ENCODE peak calls at places on chromosomes 11 and 22, in eight cellular contexts. G is brain microvascular endothelial cell; E is C1 segment of cervical spinal cord; W is H54; I is fibroblast of gingiva; S is stimulated activated CD8-positive, alpha-beta memory T cell treated with anti-CD3 and anti-CD28 coated beads, Interleukin-15, amount 100 ng/mL, for 1 hour; P is neural crest cell; V is tibial nerve. R is an unnamed sample.

GRCh38 chr11:86067230-86068137 is 1.4 kb downstream of the PICALM start:
- DNase-seq in G (no peak), E (no peak), W (no peak), I (no peak), S (no peak), P (no peak), V (no peak), R (no peak)

GRCh38 chr11:693415-693831 is 1.6 kb downstream of the DEAF1 start:
- DNase-seq in G (no peak), E (no peak), W (no peak), I (peak; percentile 65), S (no peak), P (no peak), V (no peak), R (no peak)

GRCh38 chr11:12556788-12557384 is 117.3 kb upstream of the TEAD1 start:
- DNase-seq in G (peak; percentile 81), E (no peak), W (peak; percentile 71), I (peak; percentile 95), S (no peak), P (no peak), V (peak; percentile 35), R (peak; percentile 4)

GRCh38 chr22:46652930-46653331 is 32.7 kb downstream of the GRAMD4 start:
- DNase-seq in G (peak; percentile 47), E (no peak), W (no peak), I (no peak), S (no peak), P (no peak), V (no peak), R (no peak)

GRCh38 chr11:91243630-91244029 is 981.0 kb upstream of the FAT3 start:
- DNase-seq in G (no peak), E (no peak), W (no peak), I (no peak), S (no peak), P (no peak), V (no peak), R (no peak)

GRCh38 chr22:40819741-40820140 is 595 bp upstream of the SLC25A17 start:
- DNase-seq in G (no peak), E (no peak), W (no peak), I (peak; percentile 46), S (no peak), P (no peak), V (no peak), R (no peak)

GRCh38 chr11:92770981-92771380 is 198.5 kb upstream of the MTNR1B start:
- DNase-seq in G (no peak), E (no peak), W (no peak), I (no peak), S (no peak), P (no peak), V (no peak), R (no peak)

GRCh38 chr22:30612789-30613188 is 5.8 kb downstream of the TCN2 start:
- DNase-seq in G (no peak), E (no peak), W (no peak), I (no peak), S (no peak), P (no peak), V (no peak), R (no peak)

GRCh38 chr11:23455291-23455864 is 595.1 kb upstream of the CCDC179 start:
- DNase-seq in G (no peak), E (no peak), W (no peak), I (no peak), S (no peak), P (no peak), V (no peak), R (no peak)

GRCh38 chr22:44362249-44363040 is 49.7 kb upstream of the SHISAL1 start:
- DNase-seq in G (no peak), E (no peak), W (no peak), I (peak; percentile 50), S (no peak), P (no peak), V (no peak), R (no peak)

GRCh38 chr11:126197277-126197939 is 14.0 kb downstream of the RPUSD4 start:
- DNase-seq in G (peak; percentile 32), E (no peak), W (no peak), I (peak; percentile 27), S (no peak), P (no peak), V (no peak), R (no peak)

GRCh38 chr11:1086171-1087102 is 11.8 kb downstream of the MUC2 start:
- DNase-seq in G (no peak), E (no peak), W (no peak), I (no peak), S (no peak), P (no peak), V (no peak), R (no peak)

GRCh38 chr11:72066855-72067254 is 13.5 kb downstream of the NUMA1 start:
- DNase-seq in G (no peak), E (no peak), W (no peak), I (no peak), S (no peak), P (no peak), V (no peak), R (no peak)

GRCh38 chr11:128473631-128474030 is 113.7 kb downstream of the ETS1 start:
- DNase-seq in G (no peak), E (no peak), W (no peak), I (no peak), S (no peak), P (no peak), V (no peak), R (no peak)

GRCh38 chr11:95542868-95543551 is 246.6 kb downstream of the FAM76B start:
- DNase-seq in G (no peak), E (no peak), W (no peak), I (no peak), S (no peak), P (no peak), V (no peak), R (no peak)

GRCh38 chr11:124194696-124195418 is 11.7 kb downstream of the OR10D3 start:
- DNase-seq in G (peak; percentile 55), E (no peak), W (peak; percentile 1), I (peak; percentile 70), S (no peak), P (peak; percentile 53), V (no peak), R (no peak)

GRCh38 chr11:102287963-102288744 is 29.1 kb upstream of the BIRC3 start:
- DNase-seq in G (peak; percentile 77), E (no peak), W (peak; percentile 47), I (peak; percentile 70), S (no peak), P (peak; percentile 30), V (no peak), R (peak; percentile 7)

GRCh38 chr22:39292561-39293074 is 26.8 kb downstream of the RPL3 start:
- DNase-seq in G (peak; percentile 96), E (peak; percentile 36), W (peak; percentile 75), I (peak; percentile 82), S (no peak), P (peak; percentile 34), V (peak; percentile 90), R (peak; percentile 23)

GRCh38 chr11:9201372-9202162 is 63.6 kb downstream of the DENND5A start:
- DNase-seq in G (no peak), E (no peak), W (no peak), I (no peak), S (no peak), P (no peak), V (no peak), R (no peak)

GRCh38 chr11:37313266-37313665 is 715.2 kb upstream of the RAG2 start:
- DNase-seq in G (no peak), E (no peak), W (no peak), I (no peak), S (no peak), P (no peak), V (no peak), R (no peak)

GRCh38 chr11:102197759-102198158 is 87.5 kb downstream of the YAP1 start:
- DNase-seq in G (no peak), E (no peak), W (no peak), I (no peak), S (no peak), P (peak; percentile 43), V (no peak), R (no peak)

GRCh38 chr22:26380072-26380471 is 49.0 kb upstream of the ASPHD2 start:
- DNase-seq in G (no peak), E (no peak), W (no peak), I (no peak), S (no peak), P (no peak), V (no peak), R (no peak)

GRCh38 chr11:126122863-126123262 is 60.2 kb upstream of the CDON start:
- DNase-seq in G (no peak), E (no peak), W (no peak), I (peak; percentile 57), S (no peak), P (no peak), V (no peak), R (no peak)

GRCh38 chr22:27391092-27391770 is 410.3 kb downstream of the MN1 start:
- DNase-seq in G (no peak), E (no peak), W (no peak), I (no peak), S (no peak), P (no peak), V (no peak), R (no peak)

GRCh38 chr11:74017631-74018030 is 8.7 kb upstream of the UCP3 start:
- DNase-seq in G (no peak), E (no peak), W (no peak), I (no peak), S (no peak), P (no peak), V (no peak), R (no peak)